ENCODE peak calls at places on chromosomes 5 and 9, in four cellular contexts. H, O, T and M are unnamed samples.
A peak's percentile ranks its signal among the peaks of the same experiment; 100 is the strongest.

GRCh38 chr5:137778772-137779564 is 24.8 kb upstream of the HNRNPA0 start:
- DNase-seq in T (no peak), H (peak; percentile 68), O (no peak), M (peak; percentile 27)

GRCh38 chr5:169335806-169336205 is 34.9 kb upstream of the SLIT3 start:
- DNase-seq in O (no peak), H (no peak), T (no peak), M (no peak)

GRCh38 chr9:124541824-124542223 is 34.6 kb upstream of the NR5A1 start:
- DNase-seq in T (no peak), H (no peak), O (no peak), M (no peak)

GRCh38 chr5:57853929-57854697 is 371.5 kb upstream of the ACTBL2 start:
- DNase-seq in H (no peak), T (no peak), O (no peak), M (no peak)

GRCh38 chr9:29796291-29796952 is 2223.1 kb upstream of the C9orf72 start:
- DNase-seq in T (no peak), O (peak; percentile 19), H (no peak), M (no peak)

GRCh38 chr5:179368806-179369529 is 23.7 kb upstream of the ADAMTS2 start:
- DNase-seq in T (no peak), H (no peak), O (no peak), M (no peak)

GRCh38 chr9:10613413-10613812 is 611 bp upstream of the PTPRD start:
- DNase-seq in O (no peak), T (no peak), H (peak; percentile 31), M (no peak)

GRCh38 chr5:168579206-168579986 is at the start of gene PANK3:
- DNase-seq in O (peak; percentile 97), H (peak; percentile 99), T (peak; percentile 98), M (peak; percentile 98)

GRCh38 chr5:100867039-100867562 is 36.0 kb downstream of the ST8SIA4 start:
- DNase-seq in T (no peak), H (no peak), O (no peak), M (no peak)

GRCh38 chr5:80976985-80977384 is 16.8 kb downstream of the RASGRF2 start:
- DNase-seq in T (no peak), H (no peak), O (no peak), M (peak; percentile 76)

GRCh38 chr9:116497081-116497480 is 190.0 kb upstream of the TRIM32 start:
- DNase-seq in T (no peak), H (peak; percentile 20), O (no peak), M (no peak)

GRCh38 chr5:84274585-84275468 is 109.9 kb downstream of the EDIL3 start:
- DNase-seq in H (peak; percentile 79), T (peak; percentile 14), O (no peak), M (peak; percentile 9)

GRCh38 chr9:115992834-115993233 is 160.8 kb upstream of the PAPPA start:
- DNase-seq in O (no peak), H (peak; percentile 6), T (no peak), M (no peak)

GRCh38 chr9:16074962-16075361 is 522.1 kb downstream of the CCDC171 start:
- DNase-seq in O (no peak), H (no peak), T (no peak), M (no peak)

GRCh38 chr9:104286792-104287191 is 192.7 kb downstream of the SMC2 start:
- DNase-seq in O (no peak), T (no peak), H (no peak), M (no peak)

GRCh38 chr9:129026442-129027223 is 1.5 kb downstream of the SH3GLB2 start:
- DNase-seq in H (peak; percentile 76), O (no peak), T (no peak), M (peak; percentile 20)

GRCh38 chr5:173330151-173330855 is 2.1 kb upstream of the STC2 start:
- DNase-seq in O (no peak), T (no peak), H (peak; percentile 74), M (peak; percentile 82)

GRCh38 chr5:179765400-179765799 is 28.4 kb upstream of the LTC4S start:
- DNase-seq in H (no peak), O (no peak), T (no peak), M (no peak)

GRCh38 chr9:29701536-29701935 is 2128.3 kb upstream of the C9orf72 start:
- DNase-seq in H (no peak), T (no peak), O (no peak), M (no peak)

GRCh38 chr9:128895556-128895955 is 13.6 kb downstream of the LRRC8A start:
- DNase-seq in T (no peak), H (peak; percentile 54), O (no peak), M (no peak)

GRCh38 chr5:132471006-132471907 is 19.3 kb downstream of the IRF1 start:
- DNase-seq in O (no peak), T (no peak), H (no peak), M (no peak)

GRCh38 chr9:93577045-93577939 is 908 bp downstream of the PHF2 start:
- DNase-seq in O (no peak), T (peak; percentile 23), H (peak; percentile 59), M (no peak)

GRCh38 chr5:39376293-39376714 is 12.0 kb upstream of the C9 start:
- DNase-seq in O (no peak), H (peak; percentile 88), T (peak; percentile 65), M (peak; percentile 57)

GRCh38 chr9:110452227-110452801 is 114.7 kb upstream of the TXNDC8 start:
- DNase-seq in T (no peak), O (no peak), H (peak; percentile 36), M (no peak)

GRCh38 chr5:146716636-146717035 is 161.9 kb downstream of the PPP2R2B start:
- DNase-seq in O (no peak), H (no peak), T (no peak), M (no peak)

GRCh38 chr5:157189223-157189622 is 8.6 kb downstream of the ITK start:
- DNase-seq in O (no peak), T (no peak), H (no peak), M (no peak)

GRCh38 chr9:108720191-108720642 is 135.6 kb downstream of the ACTL7B start:
- DNase-seq in H (no peak), T (no peak), O (no peak), M (no peak)

GRCh38 chr5:131634666-131634995 is 398 bp downstream of the RAPGEF6 start:
- DNase-seq in H (peak; percentile 89), O (no peak), T (peak; percentile 55), M (peak; percentile 65)

GRCh38 chr5:8306289-8306688 is 437.3 kb downstream of the MTRR start:
- DNase-seq in H (no peak), T (no peak), O (no peak), M (no peak)

GRCh38 chr5:163350083-163350482 is 87.3 kb upstream of the CCNG1 start:
- DNase-seq in O (no peak), H (peak; percentile 30), T (peak; percentile 10), M (no peak)

GRCh38 chr9:88202321-88202720 is 64.0 kb upstream of the SPATA31C2 start:
- DNase-seq in H (no peak), O (no peak), T (no peak), M (no peak)

GRCh38 chr9:121686930-121687541 is 35.6 kb downstream of the DAB2IP start:
- DNase-seq in H (peak; percentile 88), T (peak; percentile 79), O (peak; percentile 8), M (peak; percentile 63)

GRCh38 chr9:115109486-115109885 is 8.5 kb downstream of the TNC start:
- DNase-seq in H (no peak), T (no peak), O (no peak), M (no peak)

GRCh38 chr5:11182441-11183080 is 421.5 kb upstream of the DAP start:
- DNase-seq in H (peak; percentile 85), O (no peak), T (peak; percentile 20), M (peak; percentile 23)

GRCh38 chr5:100535060-100536005 is at the start of gene FAM174A:
- DNase-seq in O (peak; percentile 94), H (peak; percentile 97), T (peak; percentile 48), M (peak; percentile 93)

GRCh38 chr5:14628346-14628745 is 36.2 kb upstream of the OTULIN start:
- DNase-seq in H (peak; percentile 76), O (no peak), T (peak; percentile 20), M (peak; percentile 50)

DNA sequence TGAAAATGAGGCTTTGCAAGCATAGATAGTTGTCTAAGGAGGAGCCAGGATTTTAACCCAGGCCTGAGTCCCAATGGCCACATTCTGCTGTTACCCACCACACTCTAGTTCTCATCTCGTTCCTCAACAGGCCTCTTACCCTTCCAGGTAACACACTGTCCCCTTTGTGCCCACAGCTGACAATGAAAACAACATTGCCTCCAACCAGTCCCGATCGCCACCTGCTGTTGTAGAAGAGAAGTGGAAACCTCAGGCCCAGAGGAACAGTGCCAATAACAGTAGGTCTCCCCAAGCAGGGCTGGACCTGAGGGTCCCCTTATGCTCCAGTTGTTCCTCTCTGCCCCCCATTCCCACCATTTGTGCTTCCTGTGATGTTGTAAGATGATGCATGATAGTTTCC is 30.4 kb downstream of the AMBP start:
- DNase-seq in H (peak; percentile 65), O (no peak), T (peak; percentile 31), M (peak; percentile 68)
- TF ChIP-seq JUNB in H (no peak), O (no peak), T (no peak), M (no peak)

GRCh38 chr9:1837453-1838084 is 177.6 kb upstream of the SMARCA2 start:
- DNase-seq in O (peak; percentile 45), T (peak; percentile 25), H (peak; percentile 90), M (peak; percentile 61)
- TF ChIP-seq JUNB in O (no peak), T (no peak), H (no peak), M (no peak)

GRCh38 chr9:3527653-3527960 is 1.8 kb upstream of the RFX3 start:
- DNase-seq in O (no peak), T (no peak), H (no peak), M (peak; percentile 3)

GRCh38 chr9:3526903-3527652 is 1.3 kb upstream of the RFX3 start:
- DNase-seq in O (no peak), H (peak; percentile 73), T (peak; percentile 27), M (peak; percentile 28)

GRCh38 chr9:3525836-3526165 is at the start of gene RFX3:
- DNase-seq in H (peak; percentile 93), T (peak; percentile 69), O (peak; percentile 78), M (peak; percentile 91)

GRCh38 chr9:3526166-3526902 is 533 bp upstream of the RFX3 start:
- DNase-seq in O (no peak), H (peak; percentile 91), T (peak; percentile 56), M (peak; percentile 74)

GRCh38 chr9:3528466-3528865 is 2.7 kb upstream of the RFX3 start:
- DNase-seq in H (no peak), T (no peak), O (peak; percentile 67), M (no peak)
- TF ChIP-seq JUNB in H (no peak), T (no peak), O (no peak), M (no peak)

GRCh38 chr9:135080286-135081263 is 6.9 kb upstream of the OLFM1 start:
- DNase-seq in T (no peak), H (no peak), O (no peak), M (no peak)
- TF ChIP-seq JUNB in T (no peak), H (no peak), O (no peak), M (no peak)

GRCh38 chr9:81092057-81092456 is 597.3 kb downstream of the TLE1 start:
- DNase-seq in H (no peak), T (no peak), O (no peak), M (no peak)
- TF ChIP-seq JUNB in H (no peak), T (no peak), O (no peak), M (no peak)

DNA sequence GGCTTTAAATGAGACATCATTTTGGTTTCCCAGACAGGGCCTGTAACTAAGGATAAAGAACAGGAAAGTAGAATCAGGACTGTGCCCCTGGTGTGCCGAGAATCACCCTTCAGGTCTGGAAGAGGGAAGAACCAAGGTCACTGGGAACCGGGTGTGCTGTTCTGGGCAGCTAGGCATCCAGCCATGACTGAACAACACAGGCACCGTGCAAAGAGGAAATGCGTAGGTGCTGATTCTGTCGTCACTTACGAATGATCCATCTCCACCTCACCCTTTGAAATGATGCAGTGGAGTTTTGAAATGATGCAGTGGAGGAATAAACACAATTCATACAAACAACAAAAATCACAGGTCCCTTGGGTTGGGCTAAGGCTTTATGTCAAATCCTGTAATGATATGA is 64.4 kb downstream of the MAP1B start:
- DNase-seq in T (no peak), H (no peak), O (no peak), M (no peak)
- TF ChIP-seq JUNB in T (no peak), H (no peak), O (peak; percentile 14), M (no peak)